ENCODE peak calls at places on chromosomes 5 and 9, in ten cellular contexts. T is left ventricle myocardium inferior, C is breast epithelium, N is adrenal gland, Z is cardiac muscle cell, D is IMR-90, Y is DND-41, V is spleen, M is colonic mucosa, R is HCT116. F is an unnamed sample.

GRCh38 chr5:157665467-157666085 is 5.8 kb upstream of the C5orf52 start:
- DNase-seq in V (no peak), T (no peak), C (no peak), M (no peak), R (peak; percentile 18), D (peak; percentile 89), Z (no peak), Y (no peak), N (no peak), F (no peak)

GRCh38 chr9:74952281-74953151 is at the start of gene C9orf40:
- DNase-seq in N (peak; percentile 92), M (peak; percentile 93), Z (peak; percentile 94), C (peak; percentile 79), D (peak; percentile 80), R (peak; percentile 81), Y (peak; percentile 90), V (peak; percentile 100), T (peak; percentile 91), F (peak; percentile 95)

GRCh38 chr5:35908266-35908665 is 30.2 kb downstream of the CAPSL start:
- DNase-seq in V (no peak), R (no peak), C (no peak), T (no peak), D (no peak), Y (peak; percentile 87), Z (no peak), M (no peak), N (no peak), F (no peak)

GRCh38 chr5:6714221-6715041 is 1.2 kb downstream of the TENT4A start:
- DNase-seq in D (no peak), Z (peak; percentile 50), T (peak; percentile 45), N (peak; percentile 46), C (peak; percentile 17), R (no peak), Y (peak; percentile 24), M (peak; percentile 45), V (peak; percentile 91), F (peak; percentile 73)

GRCh38 chr9:36835271-36835996 is 198.6 kb downstream of the PAX5 start:
- DNase-seq in Z (no peak), D (no peak), T (no peak), V (peak; percentile 87), M (no peak), C (no peak), N (no peak), Y (no peak), R (no peak), F (no peak)

GRCh38 chr9:36401179-36401740 is 1.2 kb upstream of the RNF38 start:
- DNase-seq in Z (peak; percentile 84), N (peak; percentile 72), D (peak; percentile 61), C (no peak), R (peak; percentile 44), V (no peak), M (peak; percentile 71), Y (no peak), T (no peak), F (no peak)

GRCh38 chr5:92641031-92641962 is 939.7 kb downstream of the NR2F1-AS1 start:
- DNase-seq in Z (peak; percentile 39), Y (no peak), R (peak; percentile 52), N (no peak), D (peak; percentile 66), C (no peak), V (no peak), M (peak; percentile 28), T (no peak), F (no peak)

GRCh38 chr5:73318308-73318719 is 130.3 kb downstream of the FOXD1 start:
- DNase-seq in T (no peak), D (peak; percentile 77), V (no peak), R (no peak), Y (no peak), N (no peak), Z (no peak), C (no peak), M (no peak), F (no peak)

GRCh38 chr9:108694191-108694590 is 161.6 kb downstream of the ACTL7B start:
- DNase-seq in V (no peak), D (no peak), T (no peak), Y (no peak), Z (no peak), N (no peak), C (no peak), R (no peak), M (no peak), F (no peak)

GRCh38 chr9:108688051-108688450 is 167.7 kb downstream of the ACTL7B start:
- DNase-seq in V (no peak), T (no peak), Y (no peak), N (no peak), R (no peak), M (no peak), Z (no peak), D (no peak), C (no peak), F (no peak)

GRCh38 chr9:108687360-108687981 is 168.3 kb downstream of the ACTL7B start:
- DNase-seq in D (peak; percentile 16), R (no peak), T (no peak), M (no peak), Z (no peak), V (no peak), N (no peak), Y (no peak), C (no peak), F (no peak)

GRCh38 chr9:108696156-108696555 is 159.6 kb downstream of the ACTL7B start:
- DNase-seq in C (no peak), D (no peak), Z (no peak), M (no peak), R (no peak), V (no peak), Y (no peak), T (no peak), N (no peak), F (no peak)

DNA sequence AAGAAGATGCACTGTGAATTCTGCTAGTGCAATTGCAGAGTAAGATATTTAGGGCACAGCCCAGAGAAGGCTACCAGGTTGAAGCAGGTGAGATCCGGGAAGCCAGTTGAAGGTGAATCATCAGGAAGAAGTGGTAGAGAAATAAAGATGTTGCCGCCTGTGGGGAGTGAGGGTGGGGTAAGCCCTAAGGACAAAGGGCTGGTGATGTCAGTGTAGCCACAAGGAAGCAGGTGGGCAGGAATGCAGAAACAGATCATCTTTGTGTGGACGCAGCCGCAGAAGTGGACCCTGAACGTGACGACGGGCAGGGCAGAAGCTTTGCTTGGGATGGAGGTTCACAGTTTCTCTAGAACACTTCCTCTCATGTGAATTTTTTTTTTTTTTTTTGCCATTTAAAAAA is 164.2 kb downstream of the ACTL7B start:
- DNase-seq in C (peak; percentile 20), N (no peak), Y (no peak), T (no peak), Z (no peak), R (peak; percentile 84), D (no peak), V (no peak), M (peak; percentile 82), F (peak; percentile 78)
- H3K4me1 ChIP-seq in C (no peaks in the 10 kb centered on the region), N (no peaks in the 10 kb centered on the region), Y (no peaks in the 10 kb centered on the region), T (no peaks in the 10 kb centered on the region), Z (no peaks in the 10 kb centered on the region), R (peaks cover 16% of the 10 kb centered on the region), D (no peaks in the 10 kb centered on the region), V (no peaks in the 10 kb centered on the region), M (no peaks in the 10 kb centered on the region), F (peaks cover 7% of the 10 kb centered on the region)

DNA sequence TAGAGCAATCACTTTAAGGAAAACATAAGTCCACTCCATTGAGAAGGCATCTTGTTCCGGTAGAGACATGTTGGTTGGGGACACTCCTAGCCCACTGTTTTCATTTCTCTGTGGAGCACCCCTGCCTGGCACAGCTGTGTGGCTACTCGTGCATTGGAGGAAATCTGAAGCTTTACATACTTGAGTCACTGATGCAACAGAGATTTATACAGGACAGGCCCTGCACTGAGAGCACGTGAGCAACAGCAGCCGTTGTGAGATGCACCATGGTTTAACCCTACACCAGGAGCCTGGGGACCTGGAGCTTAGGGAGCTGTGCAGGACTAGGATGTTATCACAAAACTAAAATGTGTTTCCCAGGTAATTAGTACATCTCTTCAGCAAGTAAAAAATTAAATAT is 230.7 kb upstream of the IRX1 start:
- DNase-seq in T (no peak), V (no peak), M (no peak), C (no peak), Y (no peak), R (no peak), Z (no peak), N (no peak), D (no peak), F (no peak)
- TF ChIP-seq CTCF in T (no peak), V (no peak), M (no peak), C (no peak), Y (no peak), R (no peak), Z (no peak), N (no peak), D (no peak), F (no peak)

GRCh38 chr9:89431930-89432725 is 65.8 kb downstream of the SEMA4D start:
- DNase-seq in V (peak; percentile 39), C (no peak), N (no peak), Z (no peak), M (no peak), T (no peak), D (no peak), Y (no peak), R (no peak), F (no peak)

GRCh38 chr9:89428222-89428761 is 69.6 kb downstream of the SEMA4D start:
- DNase-seq in M (no peak), D (no peak), V (no peak), Z (no peak), N (peak; percentile 54), R (no peak), C (no peak), Y (no peak), T (no peak), F (no peak)

GRCh38 chr9:89428901-89429890 is 68.7 kb downstream of the SEMA4D start:
- DNase-seq in Z (peak; percentile 38), M (no peak), D (no peak), N (no peak), R (no peak), T (no peak), C (no peak), Y (peak; percentile 28), V (no peak), F (peak; percentile 49)

GRCh38 chr9:89432986-89433530 is 64.9 kb downstream of the SEMA4D start:
- DNase-seq in V (no peak), Z (no peak), N (no peak), M (no peak), D (no peak), R (no peak), C (no peak), Y (no peak), T (no peak), F (no peak)

DNA sequence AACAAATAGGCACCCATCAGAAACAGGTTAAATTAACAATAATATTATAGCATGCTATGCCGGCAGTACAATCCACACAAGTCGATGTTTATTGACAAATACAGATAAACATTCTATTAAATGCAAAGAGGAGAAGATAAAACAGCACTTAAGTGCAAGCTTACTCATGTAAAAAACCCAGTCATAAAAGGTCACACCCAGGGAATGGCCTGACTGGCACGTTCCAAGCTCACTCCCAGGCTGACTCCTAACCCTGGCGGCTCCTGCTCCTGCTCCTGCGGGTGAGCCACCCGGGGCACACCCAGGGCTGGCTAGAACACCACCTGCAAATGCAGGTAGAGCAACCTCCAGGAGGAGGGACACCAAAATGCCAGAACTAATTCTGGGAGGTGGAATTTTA is 66.9 kb downstream of the SEMA4D start:
- DNase-seq in N (no peak), M (peak; percentile 81), Y (no peak), C (no peak), T (no peak), R (no peak), V (no peak), D (no peak), Z (no peak), F (peak; percentile 76)
- H3K4me1 ChIP-seq in N (peaks cover 1% of the 10 kb centered on the region), M (peaks cover 13% of the 10 kb centered on the region), Y (peaks cover 23% of the 10 kb centered on the region), C (no peaks in the 10 kb centered on the region), T (peaks cover 22% of the 10 kb centered on the region), R (peaks cover 62% of the 10 kb centered on the region), V (peaks cover 86% of the 10 kb centered on the region), D (peaks cover 5% of the 10 kb centered on the region), Z (no peaks in the 10 kb centered on the region), F (peaks cover 61% of the 10 kb centered on the region)

GRCh38 chr5:14838396-14839319 is 32.9 kb downstream of the ANKH start:
- DNase-seq in C (no peak), M (no peak), N (no peak), V (no peak), Z (no peak), T (no peak), R (no peak), Y (no peak), D (no peak), F (no peak)
- TF ChIP-seq CTCF in C (no peak), M (no peak), N (no peak), V (no peak), Z (no peak), T (no peak), R (no peak), Y (no peak), D (no peak), F (no peak)

F was measured in mucosa of descending colon.